ENCODE peak calls at places on chromosomes 1 and 21, in eight cellular contexts. One of them, this sample, is unnamed.

GRCh38 chr1:30302808-30303310 is 420.5 kb downstream of the MATN1 start:
- DNase-seq in right atrium auricular region: peak
- DNase-seq in cardiac muscle cell: no peak
- DNase-seq in fibroblast of lung: no peak
- DNase-seq in IMR-90: no peak
- DNase-seq in heart right ventricle: no peak
- DNase-seq in foreskin fibroblast: no peak
- DNase-seq in breast epithelium: no peak
- DNase-seq in this sample: no peak

GRCh38 chr1:47963568-47963973 is 33.6 kb downstream of the TRABD2B start:
- DNase-seq in right atrium auricular region: peak
- DNase-seq in cardiac muscle cell: no peak
- DNase-seq in fibroblast of lung: peak
- DNase-seq in IMR-90: no peak
- DNase-seq in heart right ventricle: no peak
- DNase-seq in foreskin fibroblast: no peak
- DNase-seq in breast epithelium: no peak
- DNase-seq in this sample: no peak

GRCh38 chr1:44050261-44050660 is 19.0 kb upstream of the SLC6A9 start:
- DNase-seq in right atrium auricular region: no peak
- DNase-seq in cardiac muscle cell: no peak
- DNase-seq in fibroblast of lung: no peak
- DNase-seq in IMR-90: no peak
- DNase-seq in heart right ventricle: no peak
- DNase-seq in foreskin fibroblast: no peak
- DNase-seq in breast epithelium: no peak
- DNase-seq in this sample: no peak

GRCh38 chr1:209601809-209602657 is 18.5 kb downstream of the CAMK1G start:
- DNase-seq in right atrium auricular region: no peak
- DNase-seq in cardiac muscle cell: peak
- DNase-seq in fibroblast of lung: peak
- DNase-seq in IMR-90: peak
- DNase-seq in heart right ventricle: no peak
- DNase-seq in foreskin fibroblast: peak
- DNase-seq in breast epithelium: no peak
- DNase-seq in this sample: peak

GRCh38 chr1:24745711-24746582 is 700 bp downstream of the CLIC4 start:
- DNase-seq in right atrium auricular region: peak
- DNase-seq in cardiac muscle cell: peak
- DNase-seq in fibroblast of lung: peak
- DNase-seq in IMR-90: peak
- DNase-seq in heart right ventricle: peak
- DNase-seq in foreskin fibroblast: no peak
- DNase-seq in breast epithelium: no peak
- DNase-seq in this sample: peak

GRCh38 chr1:38812981-38813380 is 46.6 kb downstream of the RRAGC start:
- DNase-seq in right atrium auricular region: no peak
- DNase-seq in cardiac muscle cell: no peak
- DNase-seq in fibroblast of lung: no peak
- DNase-seq in IMR-90: no peak
- DNase-seq in heart right ventricle: no peak
- DNase-seq in foreskin fibroblast: no peak
- DNase-seq in breast epithelium: no peak
- DNase-seq in this sample: no peak

GRCh38 chr21:44371596-44371995 is 18.2 kb downstream of the TRPM2 start:
- DNase-seq in right atrium auricular region: no peak
- DNase-seq in cardiac muscle cell: no peak
- DNase-seq in fibroblast of lung: no peak
- DNase-seq in IMR-90: no peak
- DNase-seq in heart right ventricle: no peak
- DNase-seq in foreskin fibroblast: no peak
- DNase-seq in breast epithelium: no peak
- DNase-seq in this sample: no peak

GRCh38 chr1:6094246-6094645 is 48.6 kb downstream of the KCNAB2 start:
- DNase-seq in right atrium auricular region: no peak
- DNase-seq in cardiac muscle cell: no peak
- DNase-seq in fibroblast of lung: no peak
- DNase-seq in IMR-90: no peak
- DNase-seq in heart right ventricle: peak
- DNase-seq in foreskin fibroblast: no peak
- DNase-seq in breast epithelium: no peak
- DNase-seq in this sample: no peak

GRCh38 chr1:158564608-158565007 is 5.8 kb downstream of the OR6P1 start:
- DNase-seq in right atrium auricular region: no peak
- DNase-seq in cardiac muscle cell: no peak
- DNase-seq in fibroblast of lung: no peak
- DNase-seq in IMR-90: no peak
- DNase-seq in heart right ventricle: no peak
- DNase-seq in foreskin fibroblast: no peak
- DNase-seq in breast epithelium: no peak
- DNase-seq in this sample: no peak

GRCh38 chr21:31945576-31945975 is 72.8 kb downstream of the HUNK start:
- DNase-seq in right atrium auricular region: no peak
- DNase-seq in cardiac muscle cell: no peak
- DNase-seq in fibroblast of lung: peak
- DNase-seq in IMR-90: peak
- DNase-seq in heart right ventricle: no peak
- DNase-seq in foreskin fibroblast: peak
- DNase-seq in breast epithelium: no peak
- DNase-seq in this sample: peak

GRCh38 chr1:208126108-208126507 is 118.1 kb downstream of the PLXNA2 start:
- DNase-seq in right atrium auricular region: no peak
- DNase-seq in cardiac muscle cell: no peak
- DNase-seq in fibroblast of lung: no peak
- DNase-seq in IMR-90: no peak
- DNase-seq in heart right ventricle: no peak
- DNase-seq in foreskin fibroblast: no peak
- DNase-seq in breast epithelium: no peak
- DNase-seq in this sample: no peak

GRCh38 chr21:45515241-45516061 is 26.8 kb downstream of the SLC19A1 start:
- DNase-seq in right atrium auricular region: no peak
- DNase-seq in cardiac muscle cell: no peak
- DNase-seq in fibroblast of lung: no peak
- DNase-seq in IMR-90: no peak
- DNase-seq in heart right ventricle: peak
- DNase-seq in foreskin fibroblast: no peak
- DNase-seq in breast epithelium: no peak
- DNase-seq in this sample: no peak

GRCh38 chr1:5960336-5960735 is 31.9 kb downstream of the NPHP4 start:
- DNase-seq in right atrium auricular region: no peak
- DNase-seq in cardiac muscle cell: no peak
- DNase-seq in fibroblast of lung: no peak
- DNase-seq in IMR-90: no peak
- DNase-seq in heart right ventricle: no peak
- DNase-seq in foreskin fibroblast: no peak
- DNase-seq in breast epithelium: peak
- DNase-seq in this sample: no peak

GRCh38 chr1:246300653-246301549 is 206.2 kb downstream of the SMYD3 start:
- DNase-seq in right atrium auricular region: no peak
- DNase-seq in cardiac muscle cell: no peak
- DNase-seq in fibroblast of lung: no peak
- DNase-seq in IMR-90: no peak
- DNase-seq in heart right ventricle: no peak
- DNase-seq in foreskin fibroblast: no peak
- DNase-seq in breast epithelium: no peak
- DNase-seq in this sample: no peak

GRCh38 chr1:156815851-156816536 is 654 bp downstream of the SH2D2A start:
- DNase-seq in right atrium auricular region: no peak
- DNase-seq in cardiac muscle cell: no peak
- DNase-seq in fibroblast of lung: no peak
- DNase-seq in IMR-90: no peak
- DNase-seq in heart right ventricle: no peak
- DNase-seq in foreskin fibroblast: no peak
- DNase-seq in breast epithelium: no peak
- DNase-seq in this sample: no peak

GRCh38 chr1:227996187-227996950 is 10.4 kb upstream of the WNT3A start:
- DNase-seq in right atrium auricular region: peak
- DNase-seq in cardiac muscle cell: no peak
- DNase-seq in fibroblast of lung: no peak
- DNase-seq in IMR-90: no peak
- DNase-seq in heart right ventricle: no peak
- DNase-seq in foreskin fibroblast: no peak
- DNase-seq in breast epithelium: peak
- DNase-seq in this sample: peak

GRCh38 chr1:26278835-26279597 is 870 bp upstream of the SH3BGRL3 start:
- DNase-seq in right atrium auricular region: peak
- DNase-seq in cardiac muscle cell: no peak
- DNase-seq in fibroblast of lung: peak
- DNase-seq in IMR-90: peak
- DNase-seq in heart right ventricle: no peak
- DNase-seq in foreskin fibroblast: peak
- DNase-seq in breast epithelium: no peak
- DNase-seq in this sample: peak

GRCh38 chr1:229070168-229070567 is 200.7 kb upstream of the RAB4A start:
- DNase-seq in right atrium auricular region: peak
- DNase-seq in cardiac muscle cell: peak
- DNase-seq in fibroblast of lung: peak
- DNase-seq in IMR-90: peak
- DNase-seq in heart right ventricle: peak
- DNase-seq in foreskin fibroblast: peak
- DNase-seq in breast epithelium: peak
- DNase-seq in this sample: peak

GRCh38 chr1:199302554-199302953 is 663.7 kb downstream of the PTPRC start:
- DNase-seq in right atrium auricular region: no peak
- DNase-seq in cardiac muscle cell: no peak
- DNase-seq in fibroblast of lung: no peak
- DNase-seq in IMR-90: peak
- DNase-seq in heart right ventricle: no peak
- DNase-seq in foreskin fibroblast: peak
- DNase-seq in breast epithelium: no peak
- DNase-seq in this sample: peak

GRCh38 chr21:34892196-34892595 is 156.9 kb downstream of the RUNX1 start:
- DNase-seq in right atrium auricular region: no peak
- DNase-seq in cardiac muscle cell: no peak
- DNase-seq in fibroblast of lung: peak
- DNase-seq in IMR-90: peak
- DNase-seq in heart right ventricle: no peak
- DNase-seq in foreskin fibroblast: no peak
- DNase-seq in breast epithelium: no peak
- DNase-seq in this sample: no peak

GRCh38 chr21:34890724-34891609 is 158.1 kb downstream of the RUNX1 start:
- DNase-seq in right atrium auricular region: no peak
- DNase-seq in cardiac muscle cell: peak
- DNase-seq in fibroblast of lung: peak
- DNase-seq in IMR-90: peak
- DNase-seq in heart right ventricle: no peak
- DNase-seq in foreskin fibroblast: no peak
- DNase-seq in breast epithelium: no peak
- DNase-seq in this sample: no peak

GRCh38 chr21:34891610-34891943 is 157.5 kb downstream of the RUNX1 start:
- DNase-seq in right atrium auricular region: no peak
- DNase-seq in cardiac muscle cell: no peak
- DNase-seq in fibroblast of lung: no peak
- DNase-seq in IMR-90: no peak
- DNase-seq in heart right ventricle: no peak
- DNase-seq in foreskin fibroblast: no peak
- DNase-seq in breast epithelium: no peak
- DNase-seq in this sample: no peak

GRCh38 chr21:34897828-34898227 is 151.3 kb downstream of the RUNX1 start:
- DNase-seq in right atrium auricular region: no peak
- DNase-seq in cardiac muscle cell: no peak
- DNase-seq in fibroblast of lung: no peak
- DNase-seq in IMR-90: no peak
- DNase-seq in heart right ventricle: no peak
- DNase-seq in foreskin fibroblast: no peak
- DNase-seq in breast epithelium: no peak
- DNase-seq in this sample: no peak

GRCh38 chr21:34894401-34894800 is 154.7 kb downstream of the RUNX1 start:
- DNase-seq in right atrium auricular region: no peak
- DNase-seq in cardiac muscle cell: no peak
- DNase-seq in fibroblast of lung: no peak
- DNase-seq in IMR-90: no peak
- DNase-seq in heart right ventricle: no peak
- DNase-seq in foreskin fibroblast: no peak
- DNase-seq in breast epithelium: no peak
- DNase-seq in this sample: no peak
- TF ChIP-seq CTCF in right atrium auricular region: no peak
- TF ChIP-seq CTCF in cardiac muscle cell: no peak
- TF ChIP-seq CTCF in fibroblast of lung: no peak
- TF ChIP-seq CTCF in IMR-90: no peak
- TF ChIP-seq CTCF in heart right ventricle: no peak
- TF ChIP-seq CTCF in foreskin fibroblast: no peak
- TF ChIP-seq CTCF in breast epithelium: no peak
- TF ChIP-seq CTCF in this sample: no peak

GRCh38 chr21:39386899-39387298 is 38.0 kb upstream of the HMGN1 start:
- DNase-seq in right atrium auricular region: no peak
- DNase-seq in cardiac muscle cell: no peak
- DNase-seq in fibroblast of lung: no peak
- DNase-seq in IMR-90: no peak
- DNase-seq in heart right ventricle: no peak
- DNase-seq in foreskin fibroblast: no peak
- DNase-seq in breast epithelium: no peak
- DNase-seq in this sample: no peak

GRCh38 chr21:39388038-39388810 is 39.3 kb upstream of the HMGN1 start:
- DNase-seq in right atrium auricular region: peak
- DNase-seq in cardiac muscle cell: peak
- DNase-seq in fibroblast of lung: peak
- DNase-seq in IMR-90: peak
- DNase-seq in heart right ventricle: peak
- DNase-seq in foreskin fibroblast: peak
- DNase-seq in breast epithelium: peak
- DNase-seq in this sample: peak

GRCh38 chr21:39388811-39389155 is 39.9 kb upstream of the HMGN1 start:
- DNase-seq in right atrium auricular region: no peak
- DNase-seq in cardiac muscle cell: no peak
- DNase-seq in fibroblast of lung: no peak
- DNase-seq in IMR-90: no peak
- DNase-seq in heart right ventricle: no peak
- DNase-seq in foreskin fibroblast: no peak
- DNase-seq in breast epithelium: no peak
- DNase-seq in this sample: no peak

GRCh38 chr21:39386194-39386593 is 37.3 kb upstream of the HMGN1 start:
- DNase-seq in right atrium auricular region: no peak
- DNase-seq in cardiac muscle cell: no peak
- DNase-seq in fibroblast of lung: peak
- DNase-seq in IMR-90: no peak
- DNase-seq in heart right ventricle: peak
- DNase-seq in foreskin fibroblast: no peak
- DNase-seq in breast epithelium: no peak
- DNase-seq in this sample: peak

GRCh38 chr21:39387461-39388037 is 38.7 kb upstream of the HMGN1 start:
- DNase-seq in right atrium auricular region: peak
- DNase-seq in cardiac muscle cell: peak
- DNase-seq in fibroblast of lung: peak
- DNase-seq in IMR-90: peak
- DNase-seq in heart right ventricle: peak
- DNase-seq in foreskin fibroblast: peak
- DNase-seq in breast epithelium: peak
- DNase-seq in this sample: peak
- H3K4me3 ChIP-seq in right atrium auricular region: peak
- H3K4me3 ChIP-seq in cardiac muscle cell: peak
- H3K4me3 ChIP-seq in fibroblast of lung: peak
- H3K4me3 ChIP-seq in IMR-90: peak
- H3K4me3 ChIP-seq in heart right ventricle: peak
- H3K4me3 ChIP-seq in foreskin fibroblast: peak
- H3K4me3 ChIP-seq in breast epithelium: peak
- H3K4me3 ChIP-seq in this sample: peak

GRCh38 chr1:201229771-201230635 is 39.4 kb downstream of the IGFN1 start:
- DNase-seq in right atrium auricular region: no peak
- DNase-seq in cardiac muscle cell: no peak
- DNase-seq in fibroblast of lung: peak
- DNase-seq in IMR-90: peak
- DNase-seq in heart right ventricle: no peak
- DNase-seq in foreskin fibroblast: peak
- DNase-seq in breast epithelium: no peak
- DNase-seq in this sample: peak
- TF ChIP-seq CTCF in right atrium auricular region: no peak
- TF ChIP-seq CTCF in cardiac muscle cell: no peak
- TF ChIP-seq CTCF in fibroblast of lung: no peak
- TF ChIP-seq CTCF in IMR-90: peak
- TF ChIP-seq CTCF in heart right ventricle: no peak
- TF ChIP-seq CTCF in foreskin fibroblast: peak
- TF ChIP-seq CTCF in breast epithelium: no peak
- TF ChIP-seq CTCF in this sample: peak

GRCh38 chr1:182600036-182600713 is 4.0 kb downstream of the RGS16 start:
- DNase-seq in right atrium auricular region: no peak
- DNase-seq in cardiac muscle cell: no peak
- DNase-seq in fibroblast of lung: no peak
- DNase-seq in IMR-90: no peak
- DNase-seq in heart right ventricle: no peak
- DNase-seq in foreskin fibroblast: no peak
- DNase-seq in breast epithelium: no peak
- DNase-seq in this sample: no peak
- H3K4me3 ChIP-seq in right atrium auricular region: no peak
- H3K4me3 ChIP-seq in cardiac muscle cell: no peak
- H3K4me3 ChIP-seq in fibroblast of lung: no peak
- H3K4me3 ChIP-seq in IMR-90: no peak
- H3K4me3 ChIP-seq in heart right ventricle: no peak
- H3K4me3 ChIP-seq in foreskin fibroblast: no peak
- H3K4me3 ChIP-seq in breast epithelium: no peak
- H3K4me3 ChIP-seq in this sample: no peak

This sample was measured in fibroblast of mammary gland.